ENCODE peak calls at places on chromosomes 3 and 15, in eight cellular contexts. A, M, F, G, D, B, X and E are unnamed samples.

GRCh38 chr3:11204697-11205397 is 50.6 kb downstream of the HRH1 start:
- DNase-seq in A (no peak), M (peak), F (no peak), G (no peak), D (peak), B (no peak), X (no peak), E (no peak)

GRCh38 chr3:117846238-117846637 is 1136.7 kb downstream of the TUSC7 start:
- DNase-seq in A (no peak), M (peak), F (no peak), G (no peak), D (no peak), B (no peak), X (no peak), E (no peak)

GRCh38 chr3:47283193-47283537 is 421 bp downstream of the KLHL18 start:
- DNase-seq in A (no peak), M (no peak), F (peak), G (no peak), D (no peak), B (no peak), X (no peak), E (peak)

GRCh38 chr3:138081371-138082084 is 33.9 kb downstream of the DZIP1L start:
- DNase-seq in A (no peak), M (peak), F (no peak), G (peak), D (peak), B (no peak), X (no peak), E (no peak)

GRCh38 chr3:43773273-43774104 is 82.8 kb downstream of the ABHD5 start:
- DNase-seq in A (peak), M (peak), F (no peak), G (no peak), D (no peak), B (peak), X (no peak), E (no peak)

GRCh38 chr3:9666704-9667445 is 17.6 kb downstream of the MTMR14 start:
- DNase-seq in A (no peak), M (no peak), F (no peak), G (no peak), D (no peak), B (no peak), X (no peak), E (no peak)

GRCh38 chr3:62142280-62142679 is 231.1 kb downstream of the FEZF2 start:
- DNase-seq in A (no peak), M (no peak), F (no peak), G (no peak), D (no peak), B (no peak), X (no peak), E (no peak)

GRCh38 chr15:43511012-43511885 is 6.2 kb upstream of the MAP1A start:
- DNase-seq in A (peak), M (peak), F (no peak), G (no peak), D (peak), B (peak), X (no peak), E (peak)

GRCh38 chr15:85494035-85494793 is 113.8 kb downstream of the AKAP13 start:
- DNase-seq in A (no peak), M (peak), F (peak), G (peak), D (peak), B (no peak), X (no peak), E (peak)

GRCh38 chr3:66493464-66494099 is 7.2 kb downstream of the LRIG1 start:
- DNase-seq in A (no peak), M (no peak), F (no peak), G (no peak), D (no peak), B (no peak), X (no peak), E (no peak)

GRCh38 chr3:26484140-26484539 is 138.4 kb upstream of the LRRC3B start:
- DNase-seq in A (peak), M (no peak), F (peak), G (no peak), D (no peak), B (peak), X (no peak), E (no peak)

GRCh38 chr15:86915811-86916331 is 836.2 kb downstream of the AGBL1 start:
- DNase-seq in A (peak), M (peak), F (peak), G (peak), D (peak), B (peak), X (no peak), E (peak)

GRCh38 chr3:188274249-188274915 is 120.4 kb downstream of the LPP start:
- DNase-seq in A (no peak), M (no peak), F (no peak), G (peak), D (no peak), B (peak), X (no peak), E (peak)

GRCh38 chr3:195179782-195180489 is 91.0 kb downstream of the XXYLT1 start:
- DNase-seq in A (peak), M (no peak), F (no peak), G (no peak), D (no peak), B (no peak), X (no peak), E (no peak)

GRCh38 chr3:159854500-159855124 is 134.0 kb upstream of the IL12A start:
- DNase-seq in A (no peak), M (peak), F (no peak), G (peak), D (peak), B (peak), X (no peak), E (peak)

GRCh38 chr3:63818282-63819150 is 583 bp upstream of the C3orf49 start:
- DNase-seq in A (peak), M (peak), F (peak), G (peak), D (peak), B (peak), X (peak), E (peak)

GRCh38 chr15:68789921-68790575 is 30.6 kb downstream of the ANP32A start:
- DNase-seq in A (peak), M (peak), F (no peak), G (no peak), D (peak), B (peak), X (no peak), E (no peak)

GRCh38 chr15:79093352-79093935 is 2.9 kb upstream of the RASGRF1 start:
- DNase-seq in A (no peak), M (no peak), F (no peak), G (no peak), D (no peak), B (no peak), X (no peak), E (no peak)
- TF ChIP-seq CTCF in A (no peak), M (no peak), F (no peak), G (no peak), D (no peak), B (no peak), X (no peak), E (no peak)

DNA sequence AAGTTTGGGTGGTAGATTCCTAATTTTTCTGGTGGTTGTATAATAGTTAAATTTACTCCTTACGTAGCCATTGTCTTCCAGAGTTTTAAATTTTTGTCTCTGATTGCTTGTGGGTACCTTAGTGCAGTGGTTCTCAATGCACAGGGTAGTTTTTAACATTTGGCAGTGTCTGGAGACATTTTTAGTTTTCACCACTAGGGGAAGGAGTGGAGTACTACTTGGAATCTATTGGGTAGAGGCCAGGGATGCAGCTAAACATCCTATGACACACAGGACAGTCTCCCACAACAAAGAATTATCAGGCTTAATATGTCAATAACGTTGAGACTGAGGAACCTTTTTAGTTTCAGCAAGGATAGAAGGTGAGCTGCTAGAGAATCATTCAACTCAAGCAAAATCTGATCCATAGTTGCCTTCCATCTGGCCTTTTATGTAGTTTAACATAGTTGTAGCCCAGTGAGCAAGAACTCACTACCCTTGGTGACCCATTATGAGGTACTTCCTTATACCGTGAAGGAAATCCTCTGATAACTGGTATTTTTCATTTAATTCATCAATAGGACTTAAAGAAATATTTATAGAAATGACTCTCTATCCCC is 8.6 kb upstream of the STX19 start:
- DNase-seq in A (peak), M (peak), F (no peak), G (peak), D (peak), B (no peak), X (no peak), E (peak)
- TF ChIP-seq CTCF in A (peak), M (peak), F (peak), G (peak), D (peak), B (peak), X (peak), E (peak)

DNA sequence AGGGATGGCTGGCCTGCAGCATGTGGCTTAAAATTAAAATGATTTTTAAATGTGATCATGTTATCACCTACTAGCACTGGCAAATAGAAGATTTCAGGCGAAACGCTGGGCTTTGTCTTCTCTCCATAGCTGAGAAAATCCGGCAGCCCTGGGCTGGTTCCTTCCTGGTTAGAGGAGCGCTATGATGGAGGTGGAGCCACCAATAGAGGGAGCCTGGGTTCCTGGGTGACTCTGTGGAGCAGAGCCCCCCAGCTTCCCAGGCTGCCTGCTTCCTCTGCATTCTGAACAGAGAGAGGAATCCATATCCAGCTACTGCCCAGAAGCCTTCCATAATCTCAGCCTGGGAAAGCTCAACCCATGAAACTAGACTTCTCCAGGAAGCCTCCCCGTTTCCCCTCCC is 32.6 kb upstream of the IQSEC1 start:
- DNase-seq in A (no peak), M (no peak), F (peak), G (no peak), D (no peak), B (no peak), X (no peak), E (peak)
- TF ChIP-seq CTCF in A (no peak), M (no peak), F (no peak), G (no peak), D (no peak), B (no peak), X (no peak), E (peak)

DNA sequence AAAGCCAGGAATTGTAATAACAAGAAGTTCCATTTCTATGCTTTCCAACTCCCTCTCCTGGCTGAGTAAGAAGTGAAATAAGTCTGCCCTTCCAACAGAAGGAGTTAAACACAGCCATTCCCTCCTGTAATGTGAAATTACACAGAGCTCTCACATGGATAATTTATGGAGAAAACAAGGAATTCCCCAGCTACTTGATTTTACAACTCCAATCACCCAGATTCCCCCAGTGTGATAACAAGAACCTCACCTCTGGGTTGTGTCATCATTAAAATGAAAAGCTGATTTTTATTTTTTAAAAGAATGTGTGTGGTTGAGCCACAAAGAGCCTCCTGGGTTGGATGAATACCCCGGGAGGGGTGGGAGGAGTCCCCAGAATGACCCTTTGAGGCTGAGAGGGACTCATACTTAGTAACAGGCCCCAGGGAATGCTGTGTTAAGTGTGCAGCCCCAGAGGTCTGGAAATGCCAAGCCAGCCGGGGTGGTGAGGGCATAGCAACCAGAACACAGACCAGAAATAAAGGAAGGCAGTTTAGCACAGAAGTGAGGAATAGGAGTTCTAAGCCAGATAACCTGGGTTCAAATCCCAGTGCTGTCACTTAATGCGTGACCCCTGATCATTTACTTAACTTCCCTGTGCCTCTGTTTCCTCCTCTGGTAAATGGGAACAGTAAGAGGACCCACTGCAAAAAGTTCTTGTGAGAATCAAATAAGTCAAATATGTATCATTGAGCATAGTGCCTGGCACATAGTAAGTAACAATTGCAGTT is 124.9 kb upstream of the ARHGEF3 start:
- DNase-seq in A (peak), M (peak), F (no peak), G (peak), D (peak), B (no peak), X (no peak), E (peak)
- TF ChIP-seq CTCF in A (peak), M (peak), F (no peak), G (peak), D (peak), B (peak), X (no peak), E (no peak)

DNA sequence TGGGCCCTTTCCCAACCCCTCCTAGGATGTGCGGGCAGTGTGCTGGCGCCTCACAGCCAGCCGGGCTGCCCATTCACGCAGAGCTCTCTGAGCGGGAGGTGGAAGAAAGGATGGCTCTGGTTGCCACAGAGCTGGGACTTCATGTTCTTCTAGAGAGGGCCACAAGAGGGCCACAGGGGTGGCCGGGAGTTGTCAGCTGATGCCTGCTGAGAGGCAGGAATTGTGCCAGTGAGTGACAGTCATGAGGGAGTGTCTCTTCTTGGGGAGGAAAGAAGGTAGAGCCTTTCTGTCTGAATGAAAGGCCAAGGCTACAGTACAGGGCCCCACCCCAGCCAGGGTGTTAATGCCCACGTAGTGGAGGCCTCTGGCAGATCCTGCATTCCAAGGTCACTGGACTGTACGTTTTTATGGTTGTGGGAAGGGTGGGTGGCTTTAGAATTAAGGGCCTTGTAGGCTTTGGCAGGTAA is 8.3 kb downstream of the FAM131A start:
- DNase-seq in A (peak), M (peak), F (peak), G (peak), D (peak), B (peak), X (no peak), E (peak)
- TF ChIP-seq CTCF in A (peak), M (peak), F (peak), G (peak), D (peak), B (peak), X (peak), E (peak)

GRCh38 chr15:79002631-79003030 is 57.8 kb upstream of the CTSH start:
- DNase-seq in A (no peak), M (no peak), F (no peak), G (no peak), D (no peak), B (no peak), X (no peak), E (no peak)
- TF ChIP-seq CTCF in A (no peak), M (no peak), F (no peak), G (no peak), D (no peak), B (no peak), X (no peak), E (no peak)

DNA sequence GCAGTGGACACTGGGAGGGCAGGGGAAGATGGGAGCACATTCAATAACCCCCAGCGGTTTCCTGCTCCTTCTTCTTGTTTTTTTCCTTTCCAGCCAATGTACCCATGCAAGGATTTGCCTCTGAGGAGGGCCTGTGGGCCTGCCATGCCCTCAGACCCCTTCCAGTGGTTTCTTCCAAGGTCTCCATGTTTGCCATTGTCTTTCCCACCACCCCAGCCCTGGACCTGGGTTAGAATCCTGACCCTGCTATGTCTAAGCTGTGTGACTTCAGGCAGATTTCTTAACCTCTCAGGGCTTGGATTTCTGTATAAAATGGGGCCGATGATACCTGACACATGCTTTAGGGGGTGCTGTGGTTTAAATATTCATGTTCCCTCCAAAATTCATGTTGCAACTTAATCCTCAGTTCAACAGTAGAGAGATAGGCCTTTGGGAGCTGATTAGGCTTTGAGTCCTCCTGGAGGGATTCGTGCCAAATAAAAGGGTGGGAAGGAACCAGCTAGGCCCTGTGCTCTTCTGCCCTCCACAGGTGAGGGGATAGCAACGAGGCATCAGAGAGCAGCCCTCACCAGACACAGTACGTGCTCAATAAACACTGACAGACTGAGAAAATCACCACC is 46.3 kb upstream of the FLNB start:
- DNase-seq in A (no peak), M (peak), F (no peak), G (peak), D (peak), B (no peak), X (no peak), E (peak)
- TF ChIP-seq CTCF in A (peak), M (peak), F (peak), G (peak), D (peak), B (peak), X (peak), E (peak)

GRCh38 chr3:196969660-196970546 is 1.3 kb upstream of the PIGZ start:
- DNase-seq in A (peak), M (peak), F (peak), G (peak), D (peak), B (peak), X (no peak), E (peak)
- TF ChIP-seq CTCF in A (peak), M (peak), F (peak), G (no peak), D (no peak), B (peak), X (peak), E (peak)

DNA sequence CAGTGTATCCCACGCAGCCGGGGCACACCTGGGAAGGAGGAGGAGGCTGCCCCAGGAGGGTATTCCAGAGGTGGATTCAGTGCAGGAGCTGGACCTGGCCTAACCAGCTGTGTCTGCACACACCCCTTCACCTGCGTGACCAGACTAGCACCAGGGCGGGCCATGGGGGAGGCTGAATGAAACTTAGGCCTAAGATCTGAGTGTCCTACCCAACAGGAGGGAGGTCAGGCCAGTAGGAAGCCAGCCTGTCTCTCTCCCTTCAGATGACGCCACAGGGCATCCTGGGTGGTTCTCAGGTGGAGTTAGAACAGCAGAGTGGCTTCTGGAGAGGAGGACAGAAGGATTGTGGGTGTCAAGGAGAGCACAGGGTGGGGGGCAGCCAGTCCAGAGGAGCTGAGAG is 3.4 kb upstream of the SEMA3F start:
- DNase-seq in A (no peak), M (no peak), F (no peak), G (no peak), D (no peak), B (no peak), X (no peak), E (no peak)
- TF ChIP-seq CTCF in A (no peak), M (no peak), F (no peak), G (no peak), D (no peak), B (no peak), X (no peak), E (no peak)